ENCODE peak calls at places on chromosome 6, in six cellular contexts. D is thoracic aorta; Y is GM13976; E is NCI-H2171 treated with DMSO at 0.1 percent for 48 hours; X is glutamatergic neuron; Z is stimulated activated CD8-positive, alpha-beta memory T cell treated with anti-CD3 and anti-CD28 coated beads, Interleukin-2, amount 100 ng/mL, for 1 hour. N is an unnamed sample.

GRCh38 chr6:127946388-127946787 is 45.5 kb upstream of the THEMIS start:
- DNase-seq in D (no peak), Y (no peak), E (no peak), X (no peak), Z (no peak), N (no peak)

GRCh38 chr6:44074383-44075136 is 52.7 kb downstream of the MRPL14 start:
- DNase-seq in D (peak), Y (peak), E (no peak), X (peak), Z (peak), N (peak)

GRCh38 chr6:42714098-42714761 is 8.2 kb downstream of the PRPH2 start:
- DNase-seq in D (no peak), Y (no peak), E (no peak), X (no peak), Z (no peak), N (no peak)

GRCh38 chr6:38143191-38144154 is 323.9 kb downstream of the ZFAND3 start:
- DNase-seq in D (no peak), Y (no peak), E (peak), X (no peak), Z (no peak), N (no peak)

GRCh38 chr6:168035661-168036616 is 38.5 kb downstream of the KIF25 start:
- DNase-seq in D (no peak), Y (no peak), E (peak), X (no peak), Z (no peak), N (peak)

GRCh38 chr6:43705996-43706395 is 18.4 kb upstream of the MRPS18A start:
- DNase-seq in D (no peak), Y (no peak), E (no peak), X (no peak), Z (no peak), N (no peak)

GRCh38 chr6:5333653-5334052 is 72.3 kb downstream of the FARS2 start:
- DNase-seq in D (no peak), Y (no peak), E (no peak), X (no peak), Z (no peak), N (no peak)

GRCh38 chr6:34236423-34237315 is at the start of gene HMGA1:
- DNase-seq in D (peak), Y (peak), E (peak), X (peak), Z (peak), N (peak)

GRCh38 chr6:122620902-122621301 is 10.7 kb downstream of the PKIB start:
- DNase-seq in D (no peak), Y (no peak), E (peak), X (no peak), Z (no peak), N (no peak)

GRCh38 chr6:166540631-166541331 is 45.7 kb downstream of the RAMACL start:
- DNase-seq in D (no peak), Y (peak), E (no peak), X (no peak), Z (peak), N (peak)

GRCh38 chr6:11414564-11414963 is 123.0 kb upstream of the TMEM170B start:
- DNase-seq in D (no peak), Y (no peak), E (no peak), X (no peak), Z (no peak), N (peak)

GRCh38 chr6:148723484-148723883 is 23.3 kb upstream of the UST start:
- DNase-seq in D (no peak), Y (no peak), E (no peak), X (no peak), Z (no peak), N (no peak)

GRCh38 chr6:4563877-4564276 is 212.3 kb upstream of the CDYL start:
- DNase-seq in D (no peak), Y (no peak), E (no peak), X (no peak), Z (no peak), N (no peak)

GRCh38 chr6:147900191-147900830 is 391.8 kb downstream of the SAMD5 start:
- DNase-seq in D (no peak), Y (no peak), E (peak), X (no peak), Z (no peak), N (no peak)

GRCh38 chr6:170437719-170438401 is 115.2 kb downstream of the PSMB1 start:
- DNase-seq in D (no peak), Y (no peak), E (no peak), X (no peak), Z (no peak), N (no peak)

GRCh38 chr6:153031335-153031955 is 28.9 kb upstream of the MTRF1L start:
- DNase-seq in D (no peak), Y (no peak), E (no peak), X (no peak), Z (no peak), N (no peak)